ENCODE peak calls at places on chromosome 5, in nine cellular contexts. H, E, Q, P, X, L, S, R and I are unnamed samples. For H3K27me3 and H3K36me3, the result is how much of the 10 kb centered on the place peaks cover.

GRCh38 chr5:33306758-33307157 is 134.0 kb upstream of the TARS1 start:
- DNase-seq in R (no peak), X (peak), E (no peak), H (peak), L (no peak), P (no peak), S (no peak), Q (no peak), I (no peak)

GRCh38 chr5:158758666-158759065 is 341.1 kb downstream of the EBF1 start:
- DNase-seq in S (no peak), Q (no peak), R (no peak), L (no peak), P (peak), X (peak), E (no peak), H (peak), I (peak)

GRCh38 chr5:126433708-126434107 is 10.5 kb downstream of the GRAMD2B start:
- DNase-seq in L (no peak), X (peak), R (no peak), E (no peak), P (no peak), Q (no peak), S (no peak), H (peak), I (peak)

GRCh38 chr5:127577458-127577857 is 60.0 kb downstream of the PRRC1 start:
- DNase-seq in R (no peak), Q (no peak), L (no peak), S (no peak), P (no peak), E (no peak), X (peak), H (peak), I (no peak)

GRCh38 chr5:73544429-73545402 is 20.7 kb downstream of the ANKRA2 start:
- DNase-seq in R (no peak), X (no peak), H (no peak), Q (no peak), E (no peak), L (no peak), S (no peak), P (no peak), I (peak)

GRCh38 chr5:40828021-40828631 is 6.9 kb downstream of the RPL37 start:
- DNase-seq in R (no peak), P (no peak), Q (no peak), H (no peak), L (no peak), X (no peak), S (no peak), E (no peak), I (no peak)

GRCh38 chr5:10985091-10985490 is 224.1 kb upstream of the DAP start:
- DNase-seq in Q (no peak), R (no peak), X (no peak), P (no peak), S (no peak), L (no peak), E (no peak), H (no peak), I (no peak)

GRCh38 chr5:99141534-99142135 is 212.8 kb upstream of the CHD1 start:
- DNase-seq in S (peak), R (no peak), H (no peak), L (no peak), Q (no peak), X (no peak), P (no peak), E (no peak), I (peak)

GRCh38 chr5:178463321-178464155 is 126.7 kb downstream of the COL23A1 start:
- DNase-seq in X (no peak), R (no peak), H (no peak), P (no peak), Q (no peak), L (no peak), E (peak), S (no peak), I (no peak)

GRCh38 chr5:102754499-102755424 is at the start of gene PAM:
- DNase-seq in S (peak), L (peak), R (peak), P (peak), E (peak), Q (peak), X (peak), H (peak), I (peak)

GRCh38 chr5:83471405-83472212 is at the start of gene VCAN:
- DNase-seq in Q (peak), S (peak), E (peak), R (peak), L (peak), P (peak), H (peak), X (peak), I (peak)

GRCh38 chr5:62564101-62564500 is 14.5 kb upstream of the LRRC70 start:
- DNase-seq in X (no peak), P (no peak), R (no peak), S (no peak), Q (no peak), H (no peak), E (no peak), L (no peak), I (no peak)

GRCh38 chr5:146751781-146752401 is 126.7 kb downstream of the PPP2R2B start:
- DNase-seq in L (no peak), P (no peak), Q (no peak), X (no peak), H (no peak), R (no peak), E (no peak), S (no peak), I (no peak)

DNA sequence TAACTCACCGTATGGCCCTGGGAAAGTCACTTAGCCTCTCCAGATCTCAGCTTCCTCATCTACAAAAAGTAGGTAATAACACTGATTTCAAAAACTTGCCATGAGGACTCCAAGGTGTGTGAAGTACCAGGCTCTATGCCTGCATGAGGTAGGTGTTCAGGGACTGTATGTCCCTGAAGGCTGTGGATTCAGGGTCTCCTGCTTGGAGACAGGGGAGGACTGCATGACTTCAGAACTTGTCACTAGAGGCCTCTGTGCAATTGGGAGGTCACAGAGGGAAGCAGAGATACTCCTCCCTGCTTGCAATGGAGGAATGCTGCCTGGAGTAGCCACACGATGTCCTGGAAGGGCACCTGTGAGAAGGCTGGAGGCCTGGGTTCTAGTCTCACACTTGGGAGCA is 2.2 kb downstream of the PDGFRB start:
- DNase-seq in H (no peak), L (no peak), S (no peak), P (no peak), X (no peak), Q (no peak), E (no peak), R (no peak), I (no peak)
- H3K4me3 ChIP-seq in H (peak), L (peak), S (no peak), P (peak), X (peak), Q (no peak), E (peak), R (peak), I (no peak)

GRCh38 chr5:149760700-149761187 is 30.6 kb downstream of the PPARGC1B start:
- DNase-seq in R (no peak), X (no peak), L (no peak), P (no peak), Q (no peak), E (peak), H (no peak), S (no peak), I (no peak)
- H3K27me3 ChIP-seq in R (under half), X (under half), L (under half), P (under half), Q (under half), E (under half), H (under half), S (under half), I (under half)

GRCh38 chr5:109364977-109365376 is 44.8 kb downstream of the PJA2 start:
- DNase-seq in Q (no peak), X (no peak), R (no peak), P (no peak), S (no peak), E (no peak), L (no peak), H (no peak), I (no peak)
- H3K36me3 ChIP-seq in Q (under half), X (half or more), R (under half), P (under half), S (under half), E (under half), L (half or more), H (under half), I (under half)

DNA sequence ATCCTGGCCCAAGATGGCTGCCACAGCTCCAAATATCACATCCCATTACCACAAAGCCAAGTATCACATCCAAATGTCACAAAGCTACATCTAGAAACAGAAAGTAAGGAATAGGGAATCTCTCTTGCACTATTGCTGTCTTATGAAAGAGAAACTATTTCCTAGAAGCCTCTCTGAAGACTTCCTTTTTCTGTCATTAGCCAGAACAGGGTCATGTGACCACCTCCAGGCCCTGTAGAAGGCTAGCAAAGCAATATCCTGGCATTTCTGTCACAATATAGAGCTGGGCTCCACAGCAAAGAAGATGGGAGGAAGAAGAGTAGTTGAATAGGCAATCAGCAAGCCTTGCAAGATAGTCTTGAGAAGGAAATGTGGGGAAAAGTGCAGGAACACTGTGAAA is 99.2 kb downstream of the SH3TC2 start:
- DNase-seq in S (no peak), H (no peak), P (no peak), L (no peak), X (no peak), R (peak), Q (no peak), E (no peak), I (no peak)
- H3K4me3 ChIP-seq in S (no peak), H (no peak), P (no peak), L (no peak), X (no peak), R (no peak), Q (no peak), E (no peak), I (no peak)

GRCh38 chr5:93582677-93583524 is at the start of gene NR2F1:
- DNase-seq in R (peak), S (peak), Q (peak), L (no peak), E (no peak), P (peak), H (peak), X (peak), I (peak)
- H3K27me3 ChIP-seq in R (under half), S (half or more), Q (under half), L (half or more), E (under half), P (under half), H (under half), X (under half), I (under half)